ENCODE peak calls at places on chromosomes 12 and 14, in seven cellular contexts. One of them, this sample, is unnamed.

GRCh38 chr12:113735146-113735545 is 231.0 kb downstream of the RBM19 start:
- DNase-seq in iPS-NIHi11: peak; percentile 29
- DNase-seq in heart right ventricle: no peak
- DNase-seq in Kasumi-1: no peak
- DNase-seq in stimulated activated CD4-positive, alpha-beta T cell treated with anti-CD3 and anti-CD28 coated beads, Interleukin-15, amount 100 ng/mL, for 1 hour: no peak
- DNase-seq in NB4: no peak
- DNase-seq in T-cell: no peak
- DNase-seq in this sample: no peak

GRCh38 chr14:58108717-58109116 is 43.3 kb downstream of the ARMH4 start:
- DNase-seq in iPS-NIHi11: no peak
- DNase-seq in heart right ventricle: no peak
- DNase-seq in Kasumi-1: no peak
- DNase-seq in stimulated activated CD4-positive, alpha-beta T cell treated with anti-CD3 and anti-CD28 coated beads, Interleukin-15, amount 100 ng/mL, for 1 hour: no peak
- DNase-seq in NB4: no peak
- DNase-seq in T-cell: no peak
- DNase-seq in this sample: no peak

GRCh38 chr14:35189422-35189821 is 67.1 kb downstream of the PRORP start:
- DNase-seq in iPS-NIHi11: no peak
- DNase-seq in heart right ventricle: no peak
- DNase-seq in Kasumi-1: no peak
- DNase-seq in stimulated activated CD4-positive, alpha-beta T cell treated with anti-CD3 and anti-CD28 coated beads, Interleukin-15, amount 100 ng/mL, for 1 hour: no peak
- DNase-seq in NB4: no peak
- DNase-seq in T-cell: no peak
- DNase-seq in this sample: no peak

GRCh38 chr14:25006961-25007795 is 42.8 kb downstream of the STXBP6 start:
- DNase-seq in iPS-NIHi11: no peak
- DNase-seq in heart right ventricle: peak; percentile 7
- DNase-seq in Kasumi-1: no peak
- DNase-seq in stimulated activated CD4-positive, alpha-beta T cell treated with anti-CD3 and anti-CD28 coated beads, Interleukin-15, amount 100 ng/mL, for 1 hour: no peak
- DNase-seq in NB4: no peak
- DNase-seq in T-cell: no peak
- DNase-seq in this sample: no peak

GRCh38 chr12:49294086-49294803 is 702 bp upstream of the PRPH start:
- DNase-seq in iPS-NIHi11: peak; percentile 18
- DNase-seq in heart right ventricle: no peak
- DNase-seq in Kasumi-1: no peak
- DNase-seq in stimulated activated CD4-positive, alpha-beta T cell treated with anti-CD3 and anti-CD28 coated beads, Interleukin-15, amount 100 ng/mL, for 1 hour: no peak
- DNase-seq in NB4: peak; percentile 69
- DNase-seq in T-cell: no peak
- DNase-seq in this sample: no peak

GRCh38 chr12:48779869-48780268 is 9.0 kb downstream of the ADCY6 start:
- DNase-seq in iPS-NIHi11: no peak
- DNase-seq in heart right ventricle: peak; percentile 90
- DNase-seq in Kasumi-1: peak; percentile 83
- DNase-seq in stimulated activated CD4-positive, alpha-beta T cell treated with anti-CD3 and anti-CD28 coated beads, Interleukin-15, amount 100 ng/mL, for 1 hour: no peak
- DNase-seq in NB4: peak; percentile 91
- DNase-seq in T-cell: no peak
- DNase-seq in this sample: peak; percentile 80

GRCh38 chr12:94507455-94507854 is 47.8 kb upstream of the CEP83 start:
- DNase-seq in iPS-NIHi11: no peak
- DNase-seq in heart right ventricle: no peak
- DNase-seq in Kasumi-1: no peak
- DNase-seq in stimulated activated CD4-positive, alpha-beta T cell treated with anti-CD3 and anti-CD28 coated beads, Interleukin-15, amount 100 ng/mL, for 1 hour: no peak
- DNase-seq in NB4: no peak
- DNase-seq in T-cell: no peak
- DNase-seq in this sample: no peak

GRCh38 chr12:3698218-3698974 is 54.5 kb downstream of the CRACR2A start:
- DNase-seq in iPS-NIHi11: no peak
- DNase-seq in heart right ventricle: no peak
- DNase-seq in Kasumi-1: no peak
- DNase-seq in stimulated activated CD4-positive, alpha-beta T cell treated with anti-CD3 and anti-CD28 coated beads, Interleukin-15, amount 100 ng/mL, for 1 hour: no peak
- DNase-seq in NB4: no peak
- DNase-seq in T-cell: no peak
- DNase-seq in this sample: no peak

GRCh38 chr14:96376093-96376492 is 12.8 kb downstream of the GSKIP start:
- DNase-seq in iPS-NIHi11: no peak
- DNase-seq in heart right ventricle: no peak
- DNase-seq in Kasumi-1: no peak
- DNase-seq in stimulated activated CD4-positive, alpha-beta T cell treated with anti-CD3 and anti-CD28 coated beads, Interleukin-15, amount 100 ng/mL, for 1 hour: no peak
- DNase-seq in NB4: no peak
- DNase-seq in T-cell: no peak
- DNase-seq in this sample: no peak

GRCh38 chr12:12387521-12387920 is 30.6 kb downstream of the BORCS5 start:
- DNase-seq in iPS-NIHi11: no peak
- DNase-seq in heart right ventricle: no peak
- DNase-seq in Kasumi-1: no peak
- DNase-seq in stimulated activated CD4-positive, alpha-beta T cell treated with anti-CD3 and anti-CD28 coated beads, Interleukin-15, amount 100 ng/mL, for 1 hour: no peak
- DNase-seq in NB4: no peak
- DNase-seq in T-cell: no peak
- DNase-seq in this sample: no peak

GRCh38 chr12:113232787-113233585 is 11.7 kb downstream of the TPCN1 start:
- DNase-seq in iPS-NIHi11: peak; percentile 84
- DNase-seq in heart right ventricle: peak; percentile 57
- DNase-seq in Kasumi-1: peak; percentile 61
- DNase-seq in stimulated activated CD4-positive, alpha-beta T cell treated with anti-CD3 and anti-CD28 coated beads, Interleukin-15, amount 100 ng/mL, for 1 hour: peak; percentile 37
- DNase-seq in NB4: no peak
- DNase-seq in T-cell: peak; percentile 84
- DNase-seq in this sample: no peak

GRCh38 chr12:74971201-74971600 is 238.4 kb downstream of the KCNC2 start:
- DNase-seq in iPS-NIHi11: no peak
- DNase-seq in heart right ventricle: no peak
- DNase-seq in Kasumi-1: no peak
- DNase-seq in stimulated activated CD4-positive, alpha-beta T cell treated with anti-CD3 and anti-CD28 coated beads, Interleukin-15, amount 100 ng/mL, for 1 hour: no peak
- DNase-seq in NB4: no peak
- DNase-seq in T-cell: no peak
- DNase-seq in this sample: no peak

GRCh38 chr14:80944861-80945617 is 3.5 kb upstream of the CEP128 start:
- DNase-seq in iPS-NIHi11: no peak
- DNase-seq in heart right ventricle: no peak
- DNase-seq in Kasumi-1: no peak
- DNase-seq in stimulated activated CD4-positive, alpha-beta T cell treated with anti-CD3 and anti-CD28 coated beads, Interleukin-15, amount 100 ng/mL, for 1 hour: no peak
- DNase-seq in NB4: no peak
- DNase-seq in T-cell: no peak
- DNase-seq in this sample: no peak

GRCh38 chr14:68131907-68132306 is 312.3 kb downstream of the RAD51B start:
- DNase-seq in iPS-NIHi11: no peak
- DNase-seq in heart right ventricle: no peak
- DNase-seq in Kasumi-1: no peak
- DNase-seq in stimulated activated CD4-positive, alpha-beta T cell treated with anti-CD3 and anti-CD28 coated beads, Interleukin-15, amount 100 ng/mL, for 1 hour: no peak
- DNase-seq in NB4: no peak
- DNase-seq in T-cell: no peak
- DNase-seq in this sample: no peak

GRCh38 chr12:116346751-116347150 is 69.3 kb upstream of the MED13L start:
- DNase-seq in iPS-NIHi11: no peak
- DNase-seq in heart right ventricle: no peak
- DNase-seq in Kasumi-1: no peak
- DNase-seq in stimulated activated CD4-positive, alpha-beta T cell treated with anti-CD3 and anti-CD28 coated beads, Interleukin-15, amount 100 ng/mL, for 1 hour: no peak
- DNase-seq in NB4: no peak
- DNase-seq in T-cell: no peak
- DNase-seq in this sample: no peak

GRCh38 chr14:92473947-92474535 is 39.5 kb upstream of the RIN3 start:
- DNase-seq in iPS-NIHi11: no peak
- DNase-seq in heart right ventricle: no peak
- DNase-seq in Kasumi-1: no peak
- DNase-seq in stimulated activated CD4-positive, alpha-beta T cell treated with anti-CD3 and anti-CD28 coated beads, Interleukin-15, amount 100 ng/mL, for 1 hour: no peak
- DNase-seq in NB4: no peak
- DNase-seq in T-cell: no peak
- DNase-seq in this sample: no peak

GRCh38 chr12:47867496-47867941 is 37.3 kb downstream of the VDR start:
- DNase-seq in iPS-NIHi11: no peak
- DNase-seq in heart right ventricle: no peak
- DNase-seq in Kasumi-1: peak; percentile 35
- DNase-seq in stimulated activated CD4-positive, alpha-beta T cell treated with anti-CD3 and anti-CD28 coated beads, Interleukin-15, amount 100 ng/mL, for 1 hour: no peak
- DNase-seq in NB4: peak; percentile 18
- DNase-seq in T-cell: no peak
- DNase-seq in this sample: peak; percentile 47

GRCh38 chr12:125140239-125140917 is 75.1 kb downstream of the AACS start:
- DNase-seq in iPS-NIHi11: no peak
- DNase-seq in heart right ventricle: no peak
- DNase-seq in Kasumi-1: no peak
- DNase-seq in stimulated activated CD4-positive, alpha-beta T cell treated with anti-CD3 and anti-CD28 coated beads, Interleukin-15, amount 100 ng/mL, for 1 hour: no peak
- DNase-seq in NB4: no peak
- DNase-seq in T-cell: no peak
- DNase-seq in this sample: no peak

GRCh38 chr12:112198120-112198733 is 72.9 kb downstream of the TRAFD1 start:
- DNase-seq in iPS-NIHi11: peak; percentile 90
- DNase-seq in heart right ventricle: peak; percentile 35
- DNase-seq in Kasumi-1: peak; percentile 82
- DNase-seq in stimulated activated CD4-positive, alpha-beta T cell treated with anti-CD3 and anti-CD28 coated beads, Interleukin-15, amount 100 ng/mL, for 1 hour: no peak
- DNase-seq in NB4: peak; percentile 77
- DNase-seq in T-cell: peak; percentile 42
- DNase-seq in this sample: peak; percentile 66

GRCh38 chr12:104680506-104680905 is 223.8 kb downstream of the CHST11 start:
- DNase-seq in iPS-NIHi11: no peak
- DNase-seq in heart right ventricle: no peak
- DNase-seq in Kasumi-1: peak; percentile 48
- DNase-seq in stimulated activated CD4-positive, alpha-beta T cell treated with anti-CD3 and anti-CD28 coated beads, Interleukin-15, amount 100 ng/mL, for 1 hour: no peak
- DNase-seq in NB4: peak; percentile 82
- DNase-seq in T-cell: no peak
- DNase-seq in this sample: no peak

GRCh38 chr14:68881396-68881795 is 88.5 kb upstream of the ZFP36L1 start:
- DNase-seq in iPS-NIHi11: no peak
- DNase-seq in heart right ventricle: no peak
- DNase-seq in Kasumi-1: no peak
- DNase-seq in stimulated activated CD4-positive, alpha-beta T cell treated with anti-CD3 and anti-CD28 coated beads, Interleukin-15, amount 100 ng/mL, for 1 hour: no peak
- DNase-seq in NB4: no peak
- DNase-seq in T-cell: no peak
- DNase-seq in this sample: no peak

GRCh38 chr14:36718216-36718615 is 56.6 kb downstream of the PAX9 start:
- DNase-seq in iPS-NIHi11: no peak
- DNase-seq in heart right ventricle: no peak
- DNase-seq in Kasumi-1: no peak
- DNase-seq in stimulated activated CD4-positive, alpha-beta T cell treated with anti-CD3 and anti-CD28 coated beads, Interleukin-15, amount 100 ng/mL, for 1 hour: no peak
- DNase-seq in NB4: no peak
- DNase-seq in T-cell: no peak
- DNase-seq in this sample: no peak

GRCh38 chr14:77542349-77543239 is 44.0 kb upstream of the ISM2 start:
- DNase-seq in iPS-NIHi11: no peak
- DNase-seq in heart right ventricle: no peak
- DNase-seq in Kasumi-1: peak; percentile 46
- DNase-seq in stimulated activated CD4-positive, alpha-beta T cell treated with anti-CD3 and anti-CD28 coated beads, Interleukin-15, amount 100 ng/mL, for 1 hour: no peak
- DNase-seq in NB4: no peak
- DNase-seq in T-cell: no peak
- DNase-seq in this sample: peak; percentile 52

GRCh38 chr14:24607635-24608492 is 1.6 kb downstream of the GZMH start:
- DNase-seq in iPS-NIHi11: no peak
- DNase-seq in heart right ventricle: no peak
- DNase-seq in Kasumi-1: peak; percentile 44
- DNase-seq in stimulated activated CD4-positive, alpha-beta T cell treated with anti-CD3 and anti-CD28 coated beads, Interleukin-15, amount 100 ng/mL, for 1 hour: no peak
- DNase-seq in NB4: peak; percentile 55
- DNase-seq in T-cell: no peak
- DNase-seq in this sample: no peak

GRCh38 chr14:70171719-70172118 is 17.0 kb downstream of the SLC8A3 start:
- DNase-seq in iPS-NIHi11: no peak
- DNase-seq in heart right ventricle: no peak
- DNase-seq in Kasumi-1: peak; percentile 69
- DNase-seq in stimulated activated CD4-positive, alpha-beta T cell treated with anti-CD3 and anti-CD28 coated beads, Interleukin-15, amount 100 ng/mL, for 1 hour: no peak
- DNase-seq in NB4: peak; percentile 8
- DNase-seq in T-cell: no peak
- DNase-seq in this sample: peak; percentile 43

GRCh38 chr14:68173227-68173972 is 353.8 kb downstream of the RAD51B start:
- DNase-seq in iPS-NIHi11: no peak
- DNase-seq in heart right ventricle: no peak
- DNase-seq in Kasumi-1: no peak
- DNase-seq in stimulated activated CD4-positive, alpha-beta T cell treated with anti-CD3 and anti-CD28 coated beads, Interleukin-15, amount 100 ng/mL, for 1 hour: no peak
- DNase-seq in NB4: no peak
- DNase-seq in T-cell: no peak
- DNase-seq in this sample: no peak

GRCh38 chr12:109446-109845 is 42.9 kb downstream of the IQSEC3 start:
- DNase-seq in iPS-NIHi11: no peak
- DNase-seq in heart right ventricle: no peak
- DNase-seq in Kasumi-1: no peak
- DNase-seq in stimulated activated CD4-positive, alpha-beta T cell treated with anti-CD3 and anti-CD28 coated beads, Interleukin-15, amount 100 ng/mL, for 1 hour: no peak
- DNase-seq in NB4: no peak
- DNase-seq in T-cell: no peak
- DNase-seq in this sample: no peak

GRCh38 chr14:63180017-63180416 is 24.2 kb upstream of the RHOJ start:
- DNase-seq in iPS-NIHi11: no peak
- DNase-seq in heart right ventricle: peak; percentile 12
- DNase-seq in Kasumi-1: no peak
- DNase-seq in stimulated activated CD4-positive, alpha-beta T cell treated with anti-CD3 and anti-CD28 coated beads, Interleukin-15, amount 100 ng/mL, for 1 hour: no peak
- DNase-seq in NB4: no peak
- DNase-seq in T-cell: no peak
- DNase-seq in this sample: no peak

GRCh38 chr14:55869397-55870049 is 248.7 kb upstream of the PELI2 start:
- DNase-seq in iPS-NIHi11: no peak
- DNase-seq in heart right ventricle: no peak
- DNase-seq in Kasumi-1: no peak
- DNase-seq in stimulated activated CD4-positive, alpha-beta T cell treated with anti-CD3 and anti-CD28 coated beads, Interleukin-15, amount 100 ng/mL, for 1 hour: no peak
- DNase-seq in NB4: no peak
- DNase-seq in T-cell: no peak
- DNase-seq in this sample: no peak

GRCh38 chr12:19507823-19508222 is 68.5 kb downstream of the AEBP2 start:
- DNase-seq in iPS-NIHi11: no peak
- DNase-seq in heart right ventricle: no peak
- DNase-seq in Kasumi-1: no peak
- DNase-seq in stimulated activated CD4-positive, alpha-beta T cell treated with anti-CD3 and anti-CD28 coated beads, Interleukin-15, amount 100 ng/mL, for 1 hour: no peak
- DNase-seq in NB4: peak; percentile 37
- DNase-seq in T-cell: no peak
- DNase-seq in this sample: no peak

GRCh38 chr14:68518180-68518579 is 274.7 kb downstream of the ZFP36L1 start:
- DNase-seq in iPS-NIHi11: no peak
- DNase-seq in heart right ventricle: no peak
- DNase-seq in Kasumi-1: no peak
- DNase-seq in stimulated activated CD4-positive, alpha-beta T cell treated with anti-CD3 and anti-CD28 coated beads, Interleukin-15, amount 100 ng/mL, for 1 hour: no peak
- DNase-seq in NB4: no peak
- DNase-seq in T-cell: no peak
- DNase-seq in this sample: no peak

GRCh38 chr12:103399986-103400385 is 95.8 kb downstream of the C12orf42 start:
- DNase-seq in iPS-NIHi11: no peak
- DNase-seq in heart right ventricle: no peak
- DNase-seq in Kasumi-1: peak; percentile 66
- DNase-seq in stimulated activated CD4-positive, alpha-beta T cell treated with anti-CD3 and anti-CD28 coated beads, Interleukin-15, amount 100 ng/mL, for 1 hour: no peak
- DNase-seq in NB4: peak; percentile 47
- DNase-seq in T-cell: no peak
- DNase-seq in this sample: peak; percentile 81

GRCh38 chr12:109433618-109434017 is 43.5 kb downstream of the KCTD10 start:
- DNase-seq in iPS-NIHi11: peak; percentile 50
- DNase-seq in heart right ventricle: peak; percentile 19
- DNase-seq in Kasumi-1: peak; percentile 2
- DNase-seq in stimulated activated CD4-positive, alpha-beta T cell treated with anti-CD3 and anti-CD28 coated beads, Interleukin-15, amount 100 ng/mL, for 1 hour: no peak
- DNase-seq in NB4: peak; percentile 20
- DNase-seq in T-cell: no peak
- DNase-seq in this sample: peak; percentile 13

GRCh38 chr12:989051-989450 is 2.0 kb upstream of the ERC1 start:
- DNase-seq in iPS-NIHi11: no peak
- DNase-seq in heart right ventricle: no peak
- DNase-seq in Kasumi-1: peak; percentile 1
- DNase-seq in stimulated activated CD4-positive, alpha-beta T cell treated with anti-CD3 and anti-CD28 coated beads, Interleukin-15, amount 100 ng/mL, for 1 hour: no peak
- DNase-seq in NB4: no peak
- DNase-seq in T-cell: no peak
- DNase-seq in this sample: no peak

GRCh38 chr12:52441320-52441911 is 7.2 kb upstream of the KRT75 start:
- DNase-seq in iPS-NIHi11: no peak
- DNase-seq in heart right ventricle: no peak
- DNase-seq in Kasumi-1: no peak
- DNase-seq in stimulated activated CD4-positive, alpha-beta T cell treated with anti-CD3 and anti-CD28 coated beads, Interleukin-15, amount 100 ng/mL, for 1 hour: no peak
- DNase-seq in NB4: no peak
- DNase-seq in T-cell: no peak
- DNase-seq in this sample: no peak

GRCh38 chr14:68941820-68942219 is 37.3 kb downstream of the ACTN1 start:
- DNase-seq in iPS-NIHi11: peak; percentile 72
- DNase-seq in heart right ventricle: peak; percentile 62
- DNase-seq in Kasumi-1: peak; percentile 68
- DNase-seq in stimulated activated CD4-positive, alpha-beta T cell treated with anti-CD3 and anti-CD28 coated beads, Interleukin-15, amount 100 ng/mL, for 1 hour: no peak
- DNase-seq in NB4: no peak
- DNase-seq in T-cell: no peak
- DNase-seq in this sample: no peak

GRCh38 chr12:25558566-25558965 is 5.5 kb upstream of the LMNTD1 start:
- DNase-seq in iPS-NIHi11: no peak
- DNase-seq in heart right ventricle: no peak
- DNase-seq in Kasumi-1: no peak
- DNase-seq in stimulated activated CD4-positive, alpha-beta T cell treated with anti-CD3 and anti-CD28 coated beads, Interleukin-15, amount 100 ng/mL, for 1 hour: no peak
- DNase-seq in NB4: no peak
- DNase-seq in T-cell: no peak
- DNase-seq in this sample: no peak

GRCh38 chr14:23365353-23366162 is 586 bp upstream of the EFS start:
- DNase-seq in iPS-NIHi11: peak; percentile 58
- DNase-seq in heart right ventricle: no peak
- DNase-seq in Kasumi-1: no peak
- DNase-seq in stimulated activated CD4-positive, alpha-beta T cell treated with anti-CD3 and anti-CD28 coated beads, Interleukin-15, amount 100 ng/mL, for 1 hour: no peak
- DNase-seq in NB4: no peak
- DNase-seq in T-cell: no peak
- DNase-seq in this sample: no peak